ENCODE peak calls at places on chromosomes 3 and 15, in four cellular contexts. P is activated T-cell treated with anti-CD3 and anti-CD28 coated beads for 48 hours, W is LoVo, K is Ammon's horn. B is an unnamed sample.

GRCh38 chr3:116614795-116615362 is 94.7 kb upstream of the TUSC7 start:
- DNase-seq in P (no peak), W (peak; percentile 16), K (peak; percentile 4), B (no peak)

GRCh38 chr3:102158080-102158756 is 276.6 kb upstream of the ZPLD1 start:
- DNase-seq in K (no peak), W (no peak), P (no peak), B (no peak)

GRCh38 chr3:13066236-13066635 is 7.0 kb downstream of the IQSEC1 start:
- DNase-seq in W (no peak), K (no peak), P (no peak), B (no peak)

GRCh38 chr3:191255156-191255555 is 56.1 kb downstream of the OSTN start:
- DNase-seq in W (peak; percentile 32), P (no peak), K (no peak), B (no peak)

GRCh38 chr3:183515968-183516851 is 39.3 kb downstream of the KLHL6 start:
- DNase-seq in K (peak; percentile 32), W (no peak), P (peak; percentile 26), B (no peak)

GRCh38 chr15:51097553-51098330 is 3.0 kb upstream of the TNFAIP8L3 start:
- DNase-seq in K (no peak), W (no peak), P (no peak), B (no peak)

GRCh38 chr3:159252772-159253384 is 451.0 kb downstream of the MFSD1 start:
- DNase-seq in W (peak; percentile 32), P (no peak), K (no peak), B (no peak)

GRCh38 chr15:48616216-48616615 is 29.3 kb downstream of the FBN1 start:
- DNase-seq in P (no peak), K (no peak), W (no peak), B (peak; percentile 37)

GRCh38 chr15:57298204-57298603 is 78.1 kb upstream of the CGNL1 start:
- DNase-seq in P (no peak), W (no peak), K (no peak), B (peak; percentile 32)

GRCh38 chr3:181723568-181724431 is 12.1 kb downstream of the SOX2 start:
- DNase-seq in P (no peak), K (no peak), W (no peak), B (no peak)

GRCh38 chr3:11410564-11410963 is 138.4 kb downstream of the ATG7 start:
- DNase-seq in P (no peak), W (no peak), K (no peak), B (no peak)

GRCh38 chr15:87877114-87877810 is 379.3 kb downstream of the NTRK3 start:
- DNase-seq in W (no peak), P (no peak), K (no peak), B (peak; percentile 68)

GRCh38 chr15:63909819-63910437 is 76.2 kb upstream of the HERC1 start:
- DNase-seq in W (no peak), K (no peak), P (no peak), B (no peak)

GRCh38 chr15:79364571-79365240 is 53.8 kb downstream of the TMED3 start:
- DNase-seq in P (no peak), K (no peak), W (no peak), B (no peak)

GRCh38 chr3:193769437-193769836 is 176.4 kb downstream of the OPA1 start:
- DNase-seq in K (no peak), W (no peak), P (no peak), B (no peak)

GRCh38 chr3:149975919-149976318 is 5.2 kb upstream of the PFN2 start:
- DNase-seq in P (no peak), W (no peak), K (no peak), B (no peak)

GRCh38 chr15:70337292-70338186 is 239.8 kb upstream of the TLE3 start:
- DNase-seq in W (no peak), P (no peak), K (no peak), B (no peak)

GRCh38 chr3:128316456-128316855 is 150.2 kb downstream of the DNAJB8 start:
- DNase-seq in K (no peak), W (no peak), P (peak; percentile 27), B (no peak)